ENCODE peak calls at places on chromosomes 1 and 21, in four cellular contexts. S is body of pancreas, Y is neural progenitor cell, R is epithelial cell of esophagus. U is an unnamed sample.

GRCh38 chr1:37741130-37741529 is 23.8 kb downstream of the EPHA10 start:
- DNase-seq in R (peak), S (no peak), Y (no peak), U (no peak)

GRCh38 chr1:163071381-163072255 is 2.5 kb downstream of the RGS4 start:
- DNase-seq in Y (peak), R (peak), S (peak), U (peak)

GRCh38 chr21:42395910-42396625 is at the start of gene TMPRSS3:
- DNase-seq in S (peak), R (no peak), Y (no peak), U (no peak)

GRCh38 chr21:44397431-44398031 is 44.1 kb downstream of the TRPM2 start:
- DNase-seq in R (no peak), S (no peak), Y (no peak), U (no peak)

GRCh38 chr1:115929846-115930245 is 46.5 kb upstream of the SLC22A15 start:
- DNase-seq in R (peak), S (no peak), Y (no peak), U (no peak)

GRCh38 chr1:8862528-8862927 is 16.0 kb downstream of the ENO1 start:
- DNase-seq in R (no peak), S (no peak), Y (peak), U (no peak)

GRCh38 chr1:33443705-33444180 is 12.8 kb upstream of the PHC2 start:
- DNase-seq in Y (no peak), R (no peak), S (no peak), U (no peak)

GRCh38 chr1:229507502-229507901 is 639 bp downstream of the NUP133 start:
- DNase-seq in R (no peak), S (no peak), Y (no peak), U (no peak)

GRCh38 chr1:67825596-67825995 is 7.7 kb downstream of the GNG12 start:
- DNase-seq in S (no peak), R (no peak), Y (no peak), U (no peak)

GRCh38 chr21:46063227-46063626 is 34.7 kb upstream of the COL6A2 start:
- DNase-seq in R (no peak), Y (no peak), S (no peak), U (no peak)

GRCh38 chr1:210272666-210273065 is 40.1 kb downstream of the SERTAD4 start:
- DNase-seq in Y (peak), R (no peak), S (no peak), U (no peak)

GRCh38 chr1:195415584-195415983 is 1192.7 kb downstream of the KCNT2 start:
- DNase-seq in Y (no peak), S (no peak), R (peak), U (peak)

GRCh38 chr1:17120962-17121837 is 1.9 kb upstream of the PADI2 start:
- DNase-seq in R (no peak), Y (no peak), S (peak), U (no peak)

GRCh38 chr1:116538527-116538926 is 32.3 kb downstream of the CD58 start:
- DNase-seq in S (no peak), Y (no peak), R (peak), U (no peak)

GRCh38 chr1:166132496-166132895 is 34.3 kb downstream of the FAM78B start:
- DNase-seq in Y (no peak), S (no peak), R (no peak), U (no peak)

GRCh38 chr1:68220420-68220819 is 11.9 kb downstream of the WLS start:
- DNase-seq in Y (no peak), R (no peak), S (no peak), U (no peak)

GRCh38 chr1:160163612-160164011 is 12.2 kb downstream of the ATP1A4 start:
- DNase-seq in Y (no peak), R (peak), S (no peak), U (no peak)

GRCh38 chr1:223504741-223505140 is 111.5 kb downstream of the CCDC185 start:
- DNase-seq in Y (no peak), S (peak), R (peak), U (no peak)

DNA sequence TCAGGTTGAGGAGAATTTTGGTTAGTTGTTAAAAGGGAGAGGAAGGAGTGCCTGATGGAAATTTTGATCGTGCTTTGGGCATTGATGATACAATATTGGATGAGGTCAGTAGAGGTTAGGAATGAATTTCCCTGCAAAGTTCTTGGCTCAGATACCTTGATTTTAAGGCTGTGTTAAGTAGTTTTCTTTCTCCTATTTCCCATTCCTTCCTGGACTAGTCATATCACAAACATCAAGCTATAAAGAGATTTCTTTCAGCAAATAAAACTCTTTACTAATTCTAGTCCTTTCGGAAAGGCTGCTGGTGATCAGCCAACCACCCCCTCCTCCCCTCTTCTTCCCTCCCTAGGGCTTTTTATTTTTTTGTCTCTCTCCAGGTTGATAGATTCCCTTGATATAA is 100.0 kb upstream of the PLXNA2 start:
- DNase-seq in S (no peak), R (no peak), Y (no peak), U (no peak)
- TF ChIP-seq CTCF in S (no peak), R (no peak), Y (no peak), U (no peak)

GRCh38 chr1:244548558-244549115 is 87.6 kb downstream of the CATSPERE start:
- DNase-seq in R (peak), Y (no peak), S (no peak), U (no peak)
- TF ChIP-seq CTCF in R (no peak), Y (no peak), S (no peak), U (no peak)

GRCh38 chr1:234409328-234409727 is 36.1 kb downstream of the COA6 start:
- DNase-seq in S (no peak), Y (no peak), R (no peak), U (no peak)
- TF ChIP-seq CTCF in S (no peak), Y (peak), R (peak), U (no peak)

DNA sequence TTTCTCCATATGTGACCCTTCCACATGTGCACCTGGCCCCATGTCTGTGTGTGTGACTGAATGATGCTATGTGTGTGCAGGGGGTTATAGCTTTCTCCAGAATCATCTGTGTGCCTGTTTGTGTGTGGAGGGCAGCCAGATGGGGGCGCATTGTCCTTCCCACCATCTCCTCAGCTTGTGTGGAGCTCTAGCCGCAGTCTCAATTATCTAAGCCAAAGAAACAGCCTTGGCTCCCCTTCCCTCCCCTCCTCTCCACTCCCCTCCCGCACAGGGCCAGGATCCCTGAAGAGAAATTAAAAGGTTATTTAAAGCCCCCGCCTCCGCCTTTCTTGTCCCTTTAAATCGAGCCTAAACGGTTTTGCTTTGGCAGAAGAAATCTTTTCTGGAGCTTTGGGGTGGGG is 1.8 kb upstream of the DMBX1 start:
- DNase-seq in S (no peak), Y (peak), R (peak), U (no peak)
- TF ChIP-seq CTCF in S (no peak), Y (peak), R (no peak), U (no peak)

DNA sequence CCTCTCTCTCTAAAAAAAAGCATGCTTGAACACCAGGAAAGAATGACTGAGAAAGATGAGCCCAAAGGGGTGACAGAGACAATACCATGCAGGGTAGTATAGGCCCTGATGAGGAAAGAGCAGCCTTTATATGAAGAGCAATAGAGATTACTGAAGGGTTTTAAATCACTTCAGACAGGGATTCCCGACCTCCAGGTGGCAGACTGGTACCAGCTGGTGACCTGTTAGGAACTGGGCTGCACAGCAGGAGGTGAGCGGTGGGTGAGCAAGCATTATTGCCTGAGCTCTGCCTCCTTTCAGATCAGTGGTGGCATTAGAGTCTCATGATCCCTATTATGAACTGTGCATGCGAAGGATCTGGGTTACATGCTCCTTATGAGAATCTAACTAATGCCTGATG is 30.8 kb upstream of the GTF2B start:
- DNase-seq in R (no peak), Y (peak), S (no peak), U (no peak)
- TF ChIP-seq CTCF in R (no peak), Y (no peak), S (no peak), U (no peak)

GRCh38 chr1:25117233-25117823 is 115.0 kb downstream of the SYF2 start:
- DNase-seq in S (no peak), R (peak), Y (peak), U (no peak)
- TF ChIP-seq CTCF in S (peak), R (peak), Y (peak), U (peak)

DNA sequence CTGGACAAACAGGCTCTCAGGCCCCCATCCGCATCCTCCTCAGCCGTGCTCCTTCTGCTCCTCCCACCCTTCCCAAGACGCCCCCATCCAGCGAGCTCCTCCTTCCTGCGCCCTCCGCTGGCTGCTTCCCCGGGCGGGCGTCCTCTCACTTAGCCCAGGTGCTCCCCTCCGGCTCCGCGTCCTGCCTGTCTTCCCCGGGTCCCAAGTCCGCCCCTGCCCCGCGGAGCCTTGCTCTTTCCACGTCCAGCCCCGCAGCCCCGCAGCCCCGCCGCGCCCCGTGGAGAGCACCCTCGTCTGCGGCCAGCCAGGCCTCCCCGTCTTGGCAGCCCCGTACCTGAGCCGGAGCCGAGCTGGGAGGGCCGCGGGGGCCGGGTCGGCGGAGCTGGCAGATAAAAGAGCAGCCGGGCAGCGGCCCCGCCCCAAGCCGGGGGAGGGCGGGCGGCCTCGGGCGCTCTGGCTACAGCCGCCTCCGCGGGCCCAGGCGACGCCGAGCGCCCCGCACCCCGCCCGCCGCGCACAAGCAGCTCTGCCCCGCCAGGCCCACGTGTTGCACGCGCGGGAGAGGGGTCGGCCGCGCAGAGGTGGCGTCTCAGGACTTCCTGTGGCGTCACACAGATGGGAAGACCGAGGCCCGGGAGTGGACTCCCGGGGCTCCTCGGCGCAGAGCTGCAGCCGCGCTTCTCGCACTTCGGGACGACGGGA is at the start of gene PAQR7:
- DNase-seq in S (peak), R (peak), Y (peak), U (peak)
- TF ChIP-seq CTCF in S (peak), R (no peak), Y (peak), U (peak)